ENCODE peak calls at places on chromosome 19, in four cellular contexts. T is H1, D is fibroblast of lung, M is endodermal cell. W is an unnamed sample.

GRCh38 chr19:55285225-55285890 is 1.6 kb downstream of the BRSK1 start:
- DNase-seq in M (no peak), D (no peak), T (no peak), W (no peak)

GRCh38 chr19:21135433-21135832 is 6.4 kb upstream of the ZNF431 start:
- DNase-seq in T (no peak), D (no peak), M (no peak), W (no peak)

GRCh38 chr19:45440259-45440638 is 16.5 kb upstream of the ERCC1 start:
- DNase-seq in D (no peak), T (no peak), M (no peak), W (no peak)

GRCh38 chr19:18239303-18239702 is 13.1 kb upstream of the PDE4C start:
- DNase-seq in M (peak; percentile 82), D (no peak), T (no peak), W (no peak)

GRCh38 chr19:33290956-33291622 is 11.2 kb downstream of the CEBPA start:
- DNase-seq in M (no peak), D (no peak), T (no peak), W (no peak)

GRCh38 chr19:55594996-55595530 is 4.3 kb downstream of the FIZ1 start:
- DNase-seq in M (no peak), D (no peak), T (no peak), W (no peak)

GRCh38 chr19:10260141-10260584 is 8.1 kb downstream of the MRPL4 start:
- DNase-seq in M (no peak), T (no peak), D (no peak), W (no peak)

GRCh38 chr19:52599241-52599640 is 29.2 kb downstream of the ZNF701 start:
- DNase-seq in T (no peak), M (no peak), D (no peak), W (no peak)

GRCh38 chr19:42254083-42254849 is 662 bp downstream of the ERF start:
- DNase-seq in T (no peak), D (peak; percentile 57), M (peak; percentile 86), W (no peak)

GRCh38 chr19:13398780-13399726 is 107.2 kb downstream of the CACNA1A start:
- DNase-seq in M (no peak), D (peak; percentile 79), T (no peak), W (no peak)

GRCh38 chr19:33440241-33440640 is 66.7 kb downstream of the CEBPG start:
- DNase-seq in D (no peak), M (no peak), T (no peak), W (no peak)

GRCh38 chr19:55071913-55072312 is 3.8 kb upstream of the EPS8L1 start:
- DNase-seq in T (no peak), D (no peak), M (no peak), W (no peak)

GRCh38 chr19:7440188-7440975 is 48.5 kb downstream of the PEX11G start:
- DNase-seq in T (no peak), M (no peak), D (no peak), W (no peak)

GRCh38 chr19:12788025-12788681 is 3.1 kb upstream of the JUNB start:
- DNase-seq in M (no peak), D (no peak), T (no peak), W (no peak)

GRCh38 chr19:50838239-50838638 is 4.9 kb upstream of the KLK15 start:
- DNase-seq in T (no peak), D (no peak), M (peak; percentile 67), W (no peak)

GRCh38 chr19:31570718-31571117 is 221.5 kb upstream of the TSHZ3 start:
- DNase-seq in D (peak; percentile 23), M (peak; percentile 20), T (no peak), W (no peak)

GRCh38 chr19:7224995-7225394 is 69.2 kb downstream of the INSR start:
- DNase-seq in D (no peak), T (no peak), M (no peak), W (no peak)

GRCh38 chr19:27793128-27793643 is 1419.8 kb downstream of the UQCRFS1 start:
- DNase-seq in M (peak; percentile 94), T (peak; percentile 83), D (peak; percentile 72), W (peak; percentile 39)

GRCh38 chr19:13102666-13103584 is at the start of gene LYL1:
- DNase-seq in M (peak; percentile 90), D (no peak), T (no peak), W (no peak)

GRCh38 chr19:9786342-9786741 is 17.8 kb upstream of the ZNF846 start:
- DNase-seq in M (no peak), D (no peak), T (no peak), W (no peak)

DNA sequence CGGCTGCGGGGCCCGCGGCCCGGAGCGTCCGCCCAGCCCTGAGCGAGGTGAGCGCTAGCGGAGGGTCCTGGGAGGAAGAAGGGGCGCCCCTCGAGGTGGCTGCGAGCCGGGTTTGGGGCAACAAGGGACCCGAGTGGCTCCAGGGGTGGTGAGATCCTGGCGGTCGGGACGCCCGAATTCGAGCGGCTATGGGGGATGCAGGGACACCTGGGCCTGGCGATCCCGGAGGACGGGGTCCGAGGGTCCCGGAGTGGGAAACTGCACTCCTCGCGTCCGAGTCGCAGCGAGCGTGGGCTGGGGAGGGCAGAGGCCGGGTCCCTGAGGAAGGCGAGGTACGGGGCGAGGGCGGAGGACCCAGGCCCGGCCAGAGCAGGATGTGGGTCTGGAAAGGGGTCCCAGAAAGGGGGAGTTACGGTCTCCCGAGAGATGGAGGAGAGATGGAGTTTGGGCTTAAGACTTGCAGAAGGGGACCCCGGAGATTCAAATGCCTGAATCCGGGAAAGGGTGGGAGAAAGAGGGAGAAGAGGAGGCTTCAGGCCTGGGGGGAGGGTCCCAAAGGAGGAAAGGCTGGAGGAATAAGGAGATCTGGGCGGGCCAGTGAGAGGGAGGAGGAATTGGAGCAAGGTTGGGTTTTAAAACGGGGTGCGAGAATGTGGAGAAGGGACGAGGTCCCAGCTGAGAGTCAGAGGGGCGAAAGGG is 542 bp downstream of the CACNG7 start:
- DNase-seq in M (peak; percentile 68), D (no peak), T (no peak), W (no peak)
- H3K9ac ChIP-seq in M (no peak overlapping the region), D (no peak overlapping the region), T (peak overlapping the region; percentile 44), W (no peak overlapping the region)

GRCh38 chr19:37506387-37507166 is at the start of gene ZNF793:
- DNase-seq in T (peak; percentile 68), M (peak; percentile 94), D (peak; percentile 92), W (no peak)
- H3K9ac ChIP-seq in T (peak within 1 kb of the TSS; percentile 100), M (peak within 1 kb of the TSS; percentile 97), D (peak within 1 kb of the TSS; percentile 69), W (no peak within 1 kb of the TSS)

DNA sequence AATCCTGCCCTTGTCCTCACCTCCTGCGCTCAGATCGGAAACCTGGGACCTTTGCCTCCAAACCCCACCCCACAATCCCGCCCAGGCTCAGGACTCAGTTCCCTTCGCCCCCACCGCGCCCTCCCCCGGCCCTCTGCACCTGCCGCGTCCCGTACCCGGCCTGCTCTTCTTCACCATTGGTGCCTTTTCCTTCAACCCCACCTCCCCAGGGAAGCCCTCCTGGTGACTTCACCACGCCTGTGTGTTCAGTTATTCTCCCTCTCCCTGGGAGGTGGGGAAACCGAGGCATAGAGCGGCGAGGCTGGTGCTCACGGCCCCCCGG is 19.3 kb upstream of the TCF3 start:
- DNase-seq in D (no peak), M (no peak), T (no peak), W (no peak)
- H3K9ac ChIP-seq in D (no peak overlapping the region), M (no peak overlapping the region), T (no peak overlapping the region), W (no peak overlapping the region)

DNA sequence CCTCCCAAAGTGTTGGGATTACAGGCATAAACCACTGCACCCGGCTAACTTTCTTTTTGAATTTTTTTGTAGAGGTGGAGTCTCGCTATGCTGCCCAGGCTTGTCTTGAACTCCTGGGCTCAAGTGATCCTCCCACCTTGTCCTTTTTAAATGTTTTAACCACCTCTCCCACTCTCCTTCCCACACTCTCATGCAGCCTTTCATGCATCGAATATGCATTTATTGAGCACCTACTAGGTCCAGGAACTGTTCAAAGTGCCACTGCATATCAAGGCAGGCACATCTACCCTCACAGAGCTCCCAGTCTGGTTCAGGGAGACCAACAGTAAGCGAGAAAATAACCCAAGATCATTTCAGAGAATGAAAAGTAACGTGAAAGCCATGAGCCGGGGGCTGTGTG is 1.2 kb downstream of the TICAM1 start:
- DNase-seq in D (no peak), M (no peak), T (no peak), W (no peak)
- H3K9ac ChIP-seq in D (no peak overlapping the region), M (no peak overlapping the region), T (no peak overlapping the region), W (no peak overlapping the region)

GRCh38 chr19:35334064-35334753 is 5.2 kb downstream of the CD22 start:
- DNase-seq in D (no peak), T (no peak), M (no peak), W (no peak)
- H3K9ac ChIP-seq in D (no peak overlapping the region), T (no peak overlapping the region), M (no peak overlapping the region), W (no peak overlapping the region)

GRCh38 chr19:590396-590745 is 690 bp downstream of the HCN2 start:
- DNase-seq in D (peak; percentile 30), T (no peak), M (peak; percentile 74), W (no peak)
- H3K9ac ChIP-seq in D (no peak overlapping the region), T (no peak overlapping the region), M (no peak overlapping the region), W (no peak overlapping the region)

W was measured in SK-N-MC.